ENCODE peak calls at places on chromosomes 13 and 19, in eight cellular contexts. D, G, B, J, U, H, M and Y are unnamed samples.

GRCh38 chr19:28316464-28316863 is 896.5 kb downstream of the UQCRFS1 start:
- DNase-seq in H (no peak), J (no peak), B (no peak), G (no peak), M (no peak), D (no peak), U (no peak), Y (no peak)

GRCh38 chr13:73676550-73677040 is 457.6 kb downstream of the KLF12 start:
- DNase-seq in B (no peak), D (peak), H (no peak), G (no peak), M (no peak), J (no peak), U (no peak), Y (no peak)

GRCh38 chr13:31890946-31891345 is 140.6 kb upstream of the FRY start:
- DNase-seq in B (no peak), J (no peak), U (no peak), G (no peak), M (no peak), H (no peak), D (no peak), Y (no peak)

GRCh38 chr19:3135961-3136683 is at the start of gene GNA15:
- DNase-seq in U (no peak), M (peak), G (no peak), D (peak), H (peak), B (no peak), J (no peak), Y (no peak)

GRCh38 chr13:52786747-52787146 is 47.1 kb upstream of the CNMD start:
- DNase-seq in M (no peak), H (no peak), G (no peak), U (peak), D (no peak), J (no peak), B (no peak), Y (peak)

GRCh38 chr13:30037766-30038165 is 187.3 kb upstream of the UBL3 start:
- DNase-seq in D (no peak), J (no peak), G (peak), M (no peak), H (no peak), B (no peak), U (no peak), Y (no peak)

GRCh38 chr19:7336321-7336973 is 12.3 kb upstream of the ARHGEF18 start:
- DNase-seq in B (no peak), U (no peak), D (no peak), G (no peak), J (no peak), H (no peak), M (no peak), Y (no peak)

GRCh38 chr19:927044-927706 is 1.3 kb downstream of the ARID3A start:
- DNase-seq in J (no peak), B (no peak), D (peak), M (no peak), H (no peak), U (no peak), G (no peak), Y (peak)

GRCh38 chr13:48126944-48127814 is 32.3 kb upstream of the MED4 start:
- DNase-seq in M (peak), D (peak), B (peak), H (no peak), G (peak), U (peak), J (peak), Y (peak)

GRCh38 chr19:30001794-30002193 is 59.8 kb downstream of the URI1 start:
- DNase-seq in D (no peak), U (no peak), J (no peak), M (no peak), H (no peak), B (no peak), G (no peak), Y (peak)

GRCh38 chr19:47729799-47730520 is 15.4 kb upstream of the NOP53 start:
- DNase-seq in U (peak), D (peak), J (no peak), H (no peak), G (no peak), M (peak), B (peak), Y (peak)

GRCh38 chr19:46659151-46660007 is 1.6 kb downstream of the DACT3 start:
- DNase-seq in H (no peak), M (no peak), G (no peak), D (peak), B (peak), J (peak), U (peak), Y (peak)

GRCh38 chr13:39448831-39449230 is 154.2 kb downstream of the LHFPL6 start:
- DNase-seq in H (no peak), D (no peak), U (no peak), M (no peak), B (no peak), J (no peak), G (no peak), Y (no peak)

GRCh38 chr13:32314968-32315254 is 252 bp downstream of the ZAR1L start:
- DNase-seq in U (no peak), G (peak), M (no peak), H (peak), J (peak), D (no peak), B (peak), Y (peak)

GRCh38 chr13:114269281-114269770 is 12.1 kb upstream of the UPF3A start:
- DNase-seq in B (no peak), H (no peak), M (no peak), J (no peak), G (no peak), U (no peak), D (no peak), Y (no peak)

GRCh38 chr19:56111601-56112312 is 9.3 kb downstream of the ZNF787 start:
- DNase-seq in H (no peak), D (peak), M (peak), U (peak), G (no peak), B (peak), J (no peak), Y (no peak)

GRCh38 chr19:45455707-45456499 is 11.9 kb upstream of the FOSB start:
- DNase-seq in M (peak), B (peak), J (peak), G (peak), U (peak), H (no peak), D (peak), Y (peak)

GRCh38 chr13:85970727-85971126 is 171.5 kb upstream of the SLITRK6 start:
- DNase-seq in M (no peak), U (no peak), H (no peak), J (no peak), G (no peak), D (no peak), B (no peak), Y (peak)

GRCh38 chr13:47437411-47437810 is 540.6 kb upstream of the HTR2A start:
- DNase-seq in J (peak), B (no peak), D (no peak), M (no peak), U (no peak), G (peak), H (no peak), Y (peak)

GRCh38 chr19:6590458-6591319 is at the start of gene CD70:
- DNase-seq in B (no peak), D (peak), G (no peak), J (no peak), M (peak), U (no peak), H (peak), Y (no peak)

GRCh38 chr13:99119686-99120085 is 81.0 kb upstream of the UBAC2 start:
- DNase-seq in B (no peak), J (no peak), U (no peak), D (no peak), G (no peak), H (no peak), M (peak), Y (no peak)

GRCh38 chr19:38319421-38320258 is at the start of gene KCNK6:
- DNase-seq in H (peak), G (peak), M (peak), D (peak), U (peak), B (peak), J (peak), Y (peak)

GRCh38 chr13:32134991-32135390 is 103.4 kb downstream of the FRY start:
- DNase-seq in B (no peak), M (no peak), D (no peak), H (no peak), J (no peak), G (no peak), U (no peak), Y (no peak)

GRCh38 chr19:3782903-3783302 is 3.3 kb downstream of the MATK start:
- DNase-seq in U (no peak), J (no peak), M (no peak), G (no peak), H (no peak), D (no peak), B (no peak), Y (no peak)

GRCh38 chr13:112102243-112102642 is 35.3 kb downstream of the SOX1 start:
- DNase-seq in B (no peak), H (no peak), M (no peak), U (no peak), D (no peak), G (no peak), J (no peak), Y (no peak)

GRCh38 chr19:14683439-14683838 is 6.4 kb upstream of the ZNF333 start:
- DNase-seq in H (no peak), D (no peak), G (no peak), U (no peak), M (no peak), B (no peak), J (no peak), Y (no peak)

GRCh38 chr19:38429055-38429810 is 3.2 kb upstream of the RASGRP4 start:
- DNase-seq in J (no peak), G (no peak), U (no peak), H (no peak), M (no peak), D (no peak), B (no peak), Y (peak)

GRCh38 chr13:20391597-20392452 is 133.8 kb downstream of the CRYL1 start:
- DNase-seq in G (no peak), U (no peak), M (no peak), B (no peak), J (no peak), D (no peak), H (no peak), Y (peak)

GRCh38 chr13:113666951-113667701 is at the start of gene GRK1:
- DNase-seq in G (no peak), J (no peak), M (no peak), U (no peak), D (peak), B (no peak), H (no peak), Y (no peak)

GRCh38 chr19:41521860-41522555 is 54.0 kb upstream of the CEACAM21 start:
- DNase-seq in D (peak), M (peak), B (peak), J (no peak), U (no peak), H (peak), G (no peak), Y (no peak)

GRCh38 chr13:81283561-81283960 is 942.6 kb upstream of the SPRY2 start:
- DNase-seq in M (no peak), D (no peak), B (no peak), U (no peak), J (no peak), H (no peak), G (no peak), Y (no peak)

GRCh38 chr13:87677334-87678234 is 6.4 kb downstream of the SLITRK5 start:
- DNase-seq in D (peak), U (peak), B (no peak), J (no peak), M (no peak), H (no peak), G (no peak), Y (no peak)